ENCODE peak calls at places on chromosome 9, in six cellular contexts. G is GM23338, H is hepatocyte, A is BE2C, U is right lobe of liver, F is psoas muscle. I is an unnamed sample. For H3K36me3, the result is how much of the 10 kb centered on the place peaks cover.

GRCh38 chr9:89879711-89880110 is 274.9 kb downstream of the GADD45G start:
- DNase-seq in G (no peak), H (no peak), A (no peak), U (no peak), F (peak), I (no peak)

GRCh38 chr9:8863064-8863463 is 1063.5 kb upstream of the DMAC1 start:
- DNase-seq in G (no peak), H (no peak), A (no peak), U (no peak), F (no peak), I (no peak)

GRCh38 chr9:124514874-124515273 is 7.7 kb upstream of the NR5A1 start:
- DNase-seq in G (no peak), H (no peak), A (no peak), U (no peak), F (no peak), I (no peak)

GRCh38 chr9:88319936-88320747 is 68.1 kb upstream of the SPIN1 start:
- DNase-seq in G (no peak), H (no peak), A (no peak), U (no peak), F (no peak), I (no peak)

GRCh38 chr9:110364451-110364850 is 26.8 kb upstream of the TXNDC8 start:
- DNase-seq in G (no peak), H (no peak), A (no peak), U (no peak), F (no peak), I (no peak)

GRCh38 chr9:3809724-3810123 is 283.9 kb upstream of the RFX3 start:
- DNase-seq in G (no peak), H (no peak), A (no peak), U (no peak), F (no peak), I (no peak)

GRCh38 chr9:124812401-124813016 is 35.6 kb downstream of the OLFML2A start:
- DNase-seq in G (no peak), H (peak), A (peak), U (no peak), F (peak), I (peak)

GRCh38 chr9:116154334-116154975 is 864 bp downstream of the PAPPA start:
- DNase-seq in G (peak), H (peak), A (peak), U (peak), F (peak), I (peak)

GRCh38 chr9:114953917-114954316 is 23.5 kb upstream of the TNFSF8 start:
- DNase-seq in G (no peak), H (peak), A (no peak), U (no peak), F (no peak), I (no peak)

GRCh38 chr9:18861599-18862546 is 171.1 kb downstream of the SAXO1 start:
- DNase-seq in G (peak), H (peak), A (no peak), U (no peak), F (peak), I (peak)

GRCh38 chr9:98099898-98100297 is 19.1 kb downstream of the TRIM14 start:
- DNase-seq in G (no peak), H (no peak), A (no peak), U (no peak), F (no peak), I (no peak)

GRCh38 chr9:89752154-89752553 is 147.3 kb downstream of the GADD45G start:
- DNase-seq in G (no peak), H (no peak), A (no peak), U (no peak), F (no peak), I (no peak)

DNA sequence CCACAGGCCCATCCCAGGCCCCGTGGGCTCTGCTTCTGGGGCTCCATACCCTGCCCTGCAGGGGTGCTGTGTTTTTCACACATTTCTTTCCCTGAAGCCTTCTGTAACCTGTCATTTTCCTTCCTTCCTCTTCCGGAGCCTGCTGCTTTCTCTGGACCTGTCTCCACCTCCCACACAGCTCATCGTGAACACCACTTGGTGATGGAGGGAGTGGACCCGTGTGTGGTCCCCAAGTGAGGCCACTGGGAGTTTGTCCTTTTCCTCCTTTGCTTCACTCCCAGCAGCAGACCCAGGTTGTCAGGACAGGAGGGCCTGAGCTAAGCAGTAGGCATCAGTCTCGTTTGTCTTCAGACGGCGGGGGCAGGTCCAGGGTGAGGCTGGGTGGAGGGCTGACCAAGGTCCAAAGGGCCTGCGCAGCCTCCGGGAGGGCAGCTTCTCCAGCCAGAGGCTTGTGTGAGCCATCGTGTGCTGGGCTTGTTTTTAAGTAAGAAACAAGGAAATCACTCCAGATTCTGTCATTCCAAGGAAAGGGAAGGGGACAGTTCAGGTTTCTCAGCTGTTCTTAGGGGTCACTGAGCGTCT is 5.8 kb upstream of the POMT1 start:
- DNase-seq in G (no peak), H (peak), A (no peak), U (no peak), F (no peak), I (no peak)
- H3K36me3 ChIP-seq in G (half or more), H (under half), A (half or more), U (half or more), F (under half), I (half or more)

GRCh38 chr9:37297592-37297991 is 124.9 kb upstream of the GRHPR start:
- DNase-seq in G (no peak), H (no peak), A (no peak), U (no peak), F (no peak), I (no peak)
- H3K36me3 ChIP-seq in G (under half), H (under half), A (under half), U (under half), F (under half), I (under half)

DNA sequence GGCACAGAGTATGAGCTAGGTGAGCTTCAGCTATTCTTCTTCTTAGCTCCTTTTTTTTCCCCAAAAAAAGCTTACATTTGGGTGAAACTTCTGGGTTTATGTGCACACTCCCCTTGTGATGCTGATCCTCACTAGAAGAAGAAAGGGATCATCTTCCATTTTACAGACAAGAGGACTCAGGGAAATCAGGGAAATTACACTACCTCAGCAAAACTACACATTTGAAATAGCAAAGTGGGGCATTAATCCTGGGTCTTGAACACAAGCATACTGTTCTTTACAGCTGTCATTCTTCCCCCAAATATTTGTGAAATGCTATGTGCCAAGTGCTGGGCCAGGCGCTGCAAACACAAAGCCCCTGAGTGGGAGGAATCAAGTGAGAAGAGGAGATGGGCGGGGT is 68.6 kb upstream of the NFIL3 start:
- DNase-seq in G (no peak), H (no peak), A (no peak), U (no peak), F (no peak), I (no peak)
- H3K36me3 ChIP-seq in G (under half), H (under half), A (under half), U (under half), F (under half), I (under half)

GRCh38 chr9:135338546-135338945 is 141.0 kb upstream of the PPP1R26 start:
- DNase-seq in G (no peak), H (no peak), A (peak), U (no peak), F (no peak), I (no peak)

GRCh38 chr9:135334953-135335460 is 144.6 kb upstream of the PPP1R26 start:
- DNase-seq in G (no peak), H (no peak), A (peak), U (no peak), F (no peak), I (no peak)

GRCh38 chr9:135336722-135337490 is 142.7 kb upstream of the PPP1R26 start:
- DNase-seq in G (no peak), H (no peak), A (peak), U (no peak), F (no peak), I (no peak)

GRCh38 chr9:135332979-135333748 is 146.4 kb upstream of the PPP1R26 start:
- DNase-seq in G (no peak), H (no peak), A (peak), U (no peak), F (no peak), I (no peak)

DNA sequence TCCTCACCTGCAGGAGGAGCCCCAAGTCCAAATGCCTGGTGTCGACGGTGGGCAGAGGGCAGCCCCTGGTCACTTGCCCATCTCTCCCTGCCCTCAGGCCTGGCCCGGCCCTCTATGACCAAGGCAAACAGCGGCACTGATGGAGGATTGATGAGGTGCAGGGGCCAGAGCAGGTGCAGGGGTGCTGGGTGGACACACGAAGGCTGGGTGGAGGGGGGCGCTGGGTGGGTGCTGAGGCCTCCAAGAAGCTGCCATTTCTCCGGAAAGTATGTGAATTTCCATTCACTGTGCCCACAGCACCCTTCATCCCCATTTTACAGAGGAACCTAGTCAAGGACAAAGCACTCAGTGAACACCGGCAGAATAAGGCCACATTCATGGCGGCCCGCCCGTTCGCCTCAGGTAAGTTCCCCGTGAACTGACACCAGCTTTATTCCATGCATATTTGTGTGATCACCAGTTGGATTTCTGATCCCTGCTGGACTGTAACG is 143.8 kb upstream of the PPP1R26 start:
- DNase-seq in G (no peak), H (no peak), A (peak), U (no peak), F (no peak), I (no peak)
- H3K36me3 ChIP-seq in G (under half), H (under half), A (under half), U (under half), F (under half), I (under half)

DNA sequence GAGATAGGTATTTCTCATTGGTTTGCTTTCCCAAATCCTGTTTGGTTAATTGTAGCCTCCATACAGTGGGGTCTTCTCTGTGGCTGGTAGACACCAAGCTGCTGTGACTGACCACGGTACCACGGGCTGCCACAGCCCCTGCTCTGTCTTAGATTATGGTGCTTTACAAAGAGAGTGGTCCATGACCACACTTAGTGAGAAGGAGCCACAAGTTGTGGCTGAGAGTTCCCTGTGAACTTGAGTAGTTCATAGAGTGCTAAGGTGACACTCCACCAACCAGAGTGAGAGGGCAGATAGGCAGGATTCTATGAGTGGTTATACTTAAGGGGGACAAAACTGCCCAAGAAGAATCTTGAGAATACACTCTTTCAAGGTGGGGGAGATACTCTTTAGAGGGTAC is 25.8 kb upstream of the ZBTB34 start:
- DNase-seq in G (no peak), H (no peak), A (no peak), U (no peak), F (no peak), I (no peak)
- H3K36me3 ChIP-seq in G (under half), H (under half), A (under half), U (under half), F (under half), I (half or more)

GRCh38 chr9:69246629-69247028 is 72.6 kb downstream of the TJP2 start:
- DNase-seq in G (no peak), H (no peak), A (no peak), U (no peak), F (no peak), I (no peak)

GRCh38 chr9:69237702-69238295 is 63.7 kb downstream of the TJP2 start:
- DNase-seq in G (no peak), H (no peak), A (no peak), U (no peak), F (no peak), I (no peak)

GRCh38 chr9:69248005-69248404 is 73.9 kb downstream of the TJP2 start:
- DNase-seq in G (no peak), H (no peak), A (no peak), U (no peak), F (no peak), I (no peak)

GRCh38 chr9:69243116-69243515 is 69.0 kb downstream of the TJP2 start:
- DNase-seq in G (no peak), H (no peak), A (no peak), U (no peak), F (no peak), I (no peak)
- H3K36me3 ChIP-seq in G (under half), H (under half), A (under half), U (half or more), F (under half), I (half or more)

DNA sequence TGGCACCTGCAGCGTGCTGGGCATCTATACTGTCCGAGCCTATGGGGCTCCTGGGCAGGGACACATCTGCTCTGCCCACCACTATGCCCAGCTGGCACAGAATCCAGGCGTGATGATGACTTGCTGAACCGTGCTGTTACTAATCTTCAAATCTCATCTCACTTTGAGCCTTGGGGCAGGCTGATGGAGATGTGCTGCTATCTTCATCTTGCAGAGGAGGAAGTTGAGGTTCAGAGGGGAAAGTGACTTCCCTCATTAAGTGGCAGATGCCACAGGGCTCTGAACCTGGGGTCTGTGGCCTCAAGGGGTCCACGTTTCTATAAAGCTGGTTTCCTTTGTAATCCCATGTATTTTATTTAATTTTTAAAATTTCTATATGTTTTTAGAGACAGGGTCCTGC is 4.7 kb downstream of the SLC2A6 start:
- DNase-seq in G (no peak), H (no peak), A (no peak), U (no peak), F (no peak), I (no peak)
- H3K36me3 ChIP-seq in G (under half), H (under half), A (under half), U (under half), F (under half), I (half or more)

I was measured in neuronal stem cell.